ENCODE peak calls at places on chromosomes 3 and 15, in four cellular contexts. Z is RCC 7860, L is natural killer cell, X is body of pancreas. Y is an unnamed sample.
A peak's percentile ranks its signal among the peaks of the same experiment; 100 is the strongest.

GRCh38 chr3:52827441-52827840 is 3.0 kb downstream of the ITIH4 start:
- DNase-seq in Z (peak; percentile 57), L (no peak), X (peak; percentile 35), Y (no peak)

GRCh38 chr3:97990624-97991277 is 18.5 kb upstream of the RIOX2 start:
- DNase-seq in Z (no peak), L (no peak), X (no peak), Y (no peak)

GRCh38 chr3:162287600-162287999 is 791.0 kb downstream of the OTOL1 start:
- DNase-seq in Z (no peak), L (no peak), X (no peak), Y (no peak)

GRCh38 chr3:72274511-72275295 is 489.8 kb upstream of the PROK2 start:
- DNase-seq in Z (no peak), L (no peak), X (peak; percentile 31), Y (no peak)

GRCh38 chr3:1191061-1191460 is 98.2 kb downstream of the CNTN6 start:
- DNase-seq in Z (peak; percentile 93), L (no peak), X (no peak), Y (no peak)

GRCh38 chr15:40330368-40330836 is 6.9 kb downstream of the INAFM2 start:
- DNase-seq in Z (no peak), L (no peak), X (no peak), Y (no peak)

GRCh38 chr3:29382399-29382798 is 101.5 kb downstream of the RBMS3 start:
- DNase-seq in Z (no peak), L (no peak), X (no peak), Y (no peak)

GRCh38 chr3:160556141-160556540 is 9.2 kb downstream of the KPNA4 start:
- DNase-seq in Z (no peak), L (no peak), X (no peak), Y (no peak)

GRCh38 chr3:167051421-167051820 is 328.7 kb downstream of the ZBBX start:
- DNase-seq in Z (no peak), L (no peak), X (no peak), Y (no peak)

GRCh38 chr3:129626744-129627349 is 20.4 kb upstream of the PLXND1 start:
- DNase-seq in Z (peak; percentile 76), L (peak; percentile 50), X (peak; percentile 94), Y (no peak)

Y was measured in epithelial cell of proximal tubule.